ENCODE peak calls at places on chromosomes 6 and 20, in eight cellular contexts. B is IMR-90, Q is mucosa of descending colon, R is GM23338, F is esophagus squamous epithelium, S is chondrocyte, X is sigmoid colon, M is progenitor cell of endocrine pancreas. A is an unnamed sample.

GRCh38 chr6:170144952-170145587 is 145.8 kb downstream of the DLL1 start:
- DNase-seq in X (no peak), M (no peak), F (no peak), R (no peak), B (no peak), S (no peak), Q (no peak), A (no peak)

GRCh38 chr6:36130672-36131516 is 581 bp downstream of the MAPK13 start:
- DNase-seq in X (peak; percentile 74), Q (peak; percentile 88), R (peak; percentile 65), B (no peak), S (no peak), M (peak; percentile 46), F (no peak), A (no peak)

GRCh38 chr6:161272600-161273355 is 1.1 kb downstream of the AGPAT4 start:
- DNase-seq in M (no peak), F (no peak), X (peak; percentile 17), S (no peak), Q (no peak), R (peak; percentile 86), B (peak; percentile 59), A (no peak)

GRCh38 chr6:33276581-33276863 is 401 bp upstream of the B3GALT4 start:
- DNase-seq in Q (no peak), S (no peak), R (no peak), M (no peak), B (no peak), F (no peak), X (no peak), A (no peak)

GRCh38 chr6:49072146-49072545 is 390.9 kb downstream of the MMUT start:
- DNase-seq in B (no peak), M (no peak), X (no peak), F (no peak), R (no peak), Q (no peak), S (no peak), A (no peak)

GRCh38 chr6:5303711-5304110 is 42.4 kb downstream of the FARS2 start:
- DNase-seq in R (no peak), F (no peak), S (no peak), B (no peak), Q (no peak), M (no peak), X (no peak), A (no peak)

GRCh38 chr6:108592371-108593337 is 31.9 kb downstream of the FOXO3 start:
- DNase-seq in Q (no peak), R (peak; percentile 35), X (peak; percentile 81), S (no peak), B (peak; percentile 87), M (no peak), F (peak; percentile 12), A (no peak)

GRCh38 chr6:14807130-14807529 is 438.7 kb upstream of the JARID2 start:
- DNase-seq in B (no peak), X (no peak), M (no peak), R (no peak), S (no peak), F (no peak), Q (no peak), A (no peak)

GRCh38 chr6:465531-466348 is 74.2 kb downstream of the IRF4 start:
- DNase-seq in Q (no peak), S (no peak), B (no peak), F (no peak), M (no peak), X (no peak), R (no peak), A (no peak)

GRCh38 chr6:467111-467510 is 75.6 kb downstream of the IRF4 start:
- DNase-seq in B (no peak), Q (no peak), M (no peak), F (no peak), S (no peak), X (no peak), R (no peak), A (no peak)

GRCh38 chr6:467671-468082 is 76.1 kb downstream of the IRF4 start:
- DNase-seq in B (no peak), F (no peak), S (no peak), Q (no peak), X (no peak), M (no peak), R (no peak), A (no peak)

GRCh38 chr6:470051-470900 is 78.7 kb downstream of the IRF4 start:
- DNase-seq in F (no peak), R (no peak), B (no peak), Q (no peak), X (no peak), M (no peak), S (no peak), A (no peak)

DNA sequence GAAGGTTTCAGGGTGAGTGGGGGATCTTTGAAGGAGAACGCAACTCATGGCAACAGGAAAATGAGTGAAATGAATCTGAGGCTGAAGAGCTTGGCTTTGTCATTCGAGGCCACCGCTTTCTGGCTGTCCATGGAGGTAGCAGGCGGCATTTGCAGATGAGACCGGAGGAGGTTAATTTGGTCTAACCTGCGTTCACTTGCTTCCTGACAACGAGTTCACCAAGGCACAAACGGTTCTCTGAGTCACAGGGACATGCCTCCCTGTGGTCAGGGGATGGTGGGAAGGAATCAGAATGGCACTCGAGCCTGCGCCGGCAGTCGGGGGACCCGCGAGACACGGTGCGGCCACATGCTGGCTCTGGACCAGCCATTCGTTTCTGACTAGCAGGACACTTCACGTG is 75.0 kb downstream of the IRF4 start:
- DNase-seq in B (no peak), X (no peak), S (no peak), R (no peak), Q (no peak), F (no peak), M (no peak), A (no peak)
- TF ChIP-seq CTCF in B (no peak), X (no peak), S (no peak), R (no peak), Q (no peak), F (no peak), M (no peak), A (no peak)

DNA sequence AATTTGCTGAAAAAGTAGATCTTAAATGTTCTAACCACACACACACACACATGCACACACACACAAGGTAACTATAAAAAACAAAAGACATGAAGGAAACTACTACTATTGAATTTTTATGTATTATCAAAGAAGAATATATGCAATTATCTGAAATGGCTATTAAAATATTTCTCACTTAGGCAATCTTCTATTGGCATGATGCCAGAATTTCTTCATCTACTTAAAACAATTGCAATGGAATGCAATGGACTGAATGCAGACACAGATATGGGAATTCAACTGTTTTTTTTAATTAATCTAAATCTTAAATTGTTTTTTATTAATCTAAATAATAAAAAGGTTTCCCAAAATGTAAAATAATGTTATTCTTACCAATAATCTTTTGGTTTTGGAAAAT is 152.6 kb upstream of the SMLR1 start:
- DNase-seq in S (no peak), Q (no peak), X (no peak), F (no peak), M (no peak), R (no peak), B (no peak), A (no peak)
- TF ChIP-seq CTCF in S (no peak), Q (no peak), X (no peak), F (no peak), M (no peak), R (no peak), B (no peak), A (no peak)

DNA sequence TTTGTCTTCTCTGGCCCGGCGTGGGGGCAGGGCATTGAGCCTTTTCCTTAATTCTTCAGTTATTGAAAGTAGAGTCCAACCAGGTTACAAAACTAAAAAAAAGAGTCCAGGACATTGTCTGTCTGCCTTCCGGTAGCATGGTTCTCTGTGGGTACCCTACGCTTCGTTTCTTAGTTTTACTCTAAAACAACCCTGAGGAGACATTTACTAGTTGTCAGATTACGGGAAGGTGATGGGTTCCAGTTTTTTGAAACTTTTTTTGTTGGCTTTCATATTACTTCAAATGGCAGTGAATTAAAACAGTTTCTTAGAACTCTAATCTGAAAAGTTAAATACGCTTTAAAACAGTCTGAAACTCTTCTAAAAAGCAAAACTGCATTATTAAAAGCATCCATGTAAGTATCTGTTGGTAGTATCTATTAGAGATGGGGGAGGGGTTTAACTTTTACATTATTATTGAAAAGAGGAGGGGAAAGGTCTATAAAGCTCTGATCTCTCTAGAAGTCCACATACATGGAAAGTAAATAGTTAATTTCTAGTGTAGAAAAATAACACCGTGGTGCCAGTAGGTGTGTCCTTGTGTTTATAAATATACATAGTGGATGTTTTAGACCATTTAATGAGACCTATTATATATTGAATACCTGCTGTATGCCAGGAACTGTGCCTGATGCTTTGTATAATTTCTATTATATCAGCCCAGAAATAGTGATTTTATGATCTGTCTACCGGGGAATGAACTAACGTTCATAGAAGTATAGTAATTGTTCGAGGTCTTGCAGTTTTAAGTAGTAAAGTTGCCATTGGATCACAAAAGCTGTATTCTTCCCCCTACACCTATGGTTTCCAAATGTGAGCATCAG is 2.3 kb downstream of the BICRAL start:
- DNase-seq in X (no peak), M (no peak), B (no peak), F (no peak), S (no peak), Q (no peak), R (no peak), A (no peak)
- TF ChIP-seq CTCF in X (no peak), M (no peak), B (no peak), F (no peak), S (no peak), Q (no peak), R (no peak), A (no peak)

GRCh38 chr20:22455259-22455658 is 129.1 kb downstream of the FOXA2 start:
- DNase-seq in M (no peak), X (no peak), R (no peak), Q (no peak), B (no peak), S (no peak), F (no peak), A (no peak)

GRCh38 chr20:22456109-22456508 is 128.3 kb downstream of the FOXA2 start:
- DNase-seq in S (no peak), X (no peak), B (no peak), F (no peak), R (peak; percentile 88), M (no peak), Q (no peak), A (no peak)

GRCh38 chr20:22452442-22453011 is 131.8 kb downstream of the FOXA2 start:
- DNase-seq in F (no peak), X (no peak), B (no peak), M (no peak), S (no peak), Q (no peak), R (no peak), A (no peak)

GRCh38 chr20:22450540-22450939 is 133.8 kb downstream of the FOXA2 start:
- DNase-seq in B (no peak), Q (no peak), R (no peak), X (no peak), F (no peak), M (no peak), S (no peak), A (no peak)

DNA sequence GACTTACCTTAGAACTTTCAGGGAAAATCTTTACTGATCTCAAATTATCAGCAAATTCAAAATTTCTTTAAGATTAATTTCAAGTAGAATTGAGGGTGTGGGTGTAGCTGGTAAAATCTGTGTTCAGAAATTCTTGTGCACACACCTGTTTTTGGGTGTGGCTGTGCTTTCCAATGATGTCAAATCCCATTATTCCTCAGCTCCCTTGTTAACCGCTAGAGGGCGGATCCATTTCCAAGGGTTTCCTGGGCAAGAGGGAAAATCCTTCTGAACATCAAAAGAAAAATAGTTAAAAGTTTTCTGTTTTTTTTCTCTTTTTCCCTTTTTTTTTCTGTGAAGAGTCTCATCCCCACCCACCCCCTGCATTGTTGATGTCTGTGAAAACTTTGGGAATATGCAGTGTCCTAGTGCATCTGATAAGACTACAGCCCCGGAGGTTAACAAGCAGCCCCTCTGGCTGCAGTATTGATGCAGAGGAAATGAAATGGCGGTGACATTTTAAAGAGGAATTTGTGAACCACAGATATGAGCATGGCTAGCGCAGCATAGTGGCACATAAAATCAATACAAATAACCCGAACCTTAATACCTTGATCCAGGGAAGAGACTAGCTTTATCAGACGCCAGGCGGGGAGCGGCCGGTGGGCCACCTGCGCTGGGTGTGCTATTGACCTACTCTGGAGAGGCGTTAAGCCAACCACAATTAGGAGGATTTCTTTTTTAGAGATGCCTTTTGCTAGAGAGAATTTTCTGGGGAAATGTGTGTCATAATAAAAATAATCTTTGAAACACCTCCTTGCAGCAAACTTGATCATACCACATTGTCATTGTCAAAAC is 130.9 kb downstream of the FOXA2 start:
- DNase-seq in R (peak; percentile 64), M (no peak), F (no peak), Q (no peak), X (no peak), S (no peak), B (no peak), A (no peak)
- TF ChIP-seq CTCF in R (peak; percentile 92), M (peak; percentile 87), F (peak; percentile 60), Q (peak; percentile 70), X (peak; percentile 18), S (peak; percentile 82), B (peak; percentile 42), A (peak; percentile 65)